ENCODE peak calls at places on chromosomes 7 and 10, in four cellular contexts. One of them, this sample, is unnamed.

GRCh38 chr10:110056822-110057221 is 49.0 kb downstream of the ADD3 start:
- DNase-seq in NCI-H460: no peak
- DNase-seq in NCI-H774: no peak
- DNase-seq in fibroblast of lung: peak; percentile 40
- DNase-seq in this sample: no peak

GRCh38 chr7:17234398-17235021 is 63.9 kb upstream of the AHR start:
- DNase-seq in NCI-H460: peak; percentile 83
- DNase-seq in NCI-H774: no peak
- DNase-seq in fibroblast of lung: peak; percentile 96
- DNase-seq in this sample: no peak

GRCh38 chr7:4906682-4907081 is 23.2 kb upstream of the RADIL start:
- DNase-seq in NCI-H460: no peak
- DNase-seq in NCI-H774: no peak
- DNase-seq in fibroblast of lung: no peak
- DNase-seq in this sample: no peak

GRCh38 chr10:51860257-51860656 is 160.9 kb upstream of the CSTF2T start:
- DNase-seq in NCI-H460: no peak
- DNase-seq in NCI-H774: no peak
- DNase-seq in fibroblast of lung: peak; percentile 80
- DNase-seq in this sample: no peak

GRCh38 chr7:122260336-122260735 is 44.2 kb downstream of the FEZF1 start:
- DNase-seq in NCI-H460: no peak
- DNase-seq in NCI-H774: no peak
- DNase-seq in fibroblast of lung: no peak
- DNase-seq in this sample: peak; percentile 33

GRCh38 chr7:87876759-87877234 is 504 bp downstream of the DBF4 start:
- DNase-seq in NCI-H460: peak; percentile 36
- DNase-seq in NCI-H774: peak; percentile 24
- DNase-seq in fibroblast of lung: peak; percentile 62
- DNase-seq in this sample: peak; percentile 50

GRCh38 chr7:100271716-100272537 is 35.6 kb upstream of the SPDYE3 start:
- DNase-seq in NCI-H460: peak; percentile 93
- DNase-seq in NCI-H774: peak; percentile 91
- DNase-seq in fibroblast of lung: peak; percentile 95
- DNase-seq in this sample: peak; percentile 95

GRCh38 chr7:14800664-14801063 is 101.9 kb downstream of the DGKB start:
- DNase-seq in NCI-H460: no peak
- DNase-seq in NCI-H774: no peak
- DNase-seq in fibroblast of lung: no peak
- DNase-seq in this sample: no peak

GRCh38 chr10:100738055-100738827 is 7.1 kb upstream of the PAX2 start:
- DNase-seq in NCI-H460: no peak
- DNase-seq in NCI-H774: no peak
- DNase-seq in fibroblast of lung: no peak
- DNase-seq in this sample: no peak

GRCh38 chr7:76142861-76143260 is 58.8 kb upstream of the SRRM3 start:
- DNase-seq in NCI-H460: no peak
- DNase-seq in NCI-H774: no peak
- DNase-seq in fibroblast of lung: no peak
- DNase-seq in this sample: no peak

GRCh38 chr10:65346466-65346865 is 1579.4 kb upstream of the LRRTM3 start:
- DNase-seq in NCI-H460: no peak
- DNase-seq in NCI-H774: no peak
- DNase-seq in fibroblast of lung: no peak
- DNase-seq in this sample: no peak

GRCh38 chr7:66315192-66315591 is 110.1 kb downstream of the TPST1 start:
- DNase-seq in NCI-H460: no peak
- DNase-seq in NCI-H774: no peak
- DNase-seq in fibroblast of lung: peak; percentile 50
- DNase-seq in this sample: no peak

GRCh38 chr7:36390199-36391090 is 783 bp downstream of the ANLN start:
- DNase-seq in NCI-H460: peak; percentile 91
- DNase-seq in NCI-H774: peak; percentile 75
- DNase-seq in fibroblast of lung: peak; percentile 86
- DNase-seq in this sample: peak; percentile 88

GRCh38 chr10:86400705-86401587 is 34.4 kb upstream of the GRID1 start:
- DNase-seq in NCI-H460: peak; percentile 24
- DNase-seq in NCI-H774: no peak
- DNase-seq in fibroblast of lung: no peak
- DNase-seq in this sample: no peak

GRCh38 chr10:132444877-132445351 is 47.9 kb downstream of the PWWP2B start:
- DNase-seq in NCI-H460: peak; percentile 49
- DNase-seq in NCI-H774: no peak
- DNase-seq in fibroblast of lung: no peak
- DNase-seq in this sample: peak; percentile 26

GRCh38 chr7:136677456-136678365 is 190.7 kb upstream of the CHRM2 start:
- DNase-seq in NCI-H460: no peak
- DNase-seq in NCI-H774: no peak
- DNase-seq in fibroblast of lung: peak; percentile 31
- DNase-seq in this sample: no peak

GRCh38 chr7:127675716-127676115 is 23.7 kb downstream of the SND1 start:
- DNase-seq in NCI-H460: no peak
- DNase-seq in NCI-H774: no peak
- DNase-seq in fibroblast of lung: no peak
- DNase-seq in this sample: no peak

GRCh38 chr10:79046326-79046725 is 22.4 kb upstream of the ZMIZ1 start:
- DNase-seq in NCI-H460: no peak
- DNase-seq in NCI-H774: no peak
- DNase-seq in fibroblast of lung: no peak
- DNase-seq in this sample: no peak

GRCh38 chr10:6674282-6674681 is 94.2 kb upstream of the PRKCQ start:
- DNase-seq in NCI-H460: no peak
- DNase-seq in NCI-H774: no peak
- DNase-seq in fibroblast of lung: no peak
- DNase-seq in this sample: no peak